ENCODE peak calls at places on chromosomes 3 and 15, in five cellular contexts. K, N, X, M and Y are unnamed samples.

GRCh38 chr15:43930556-43930955 is 103.8 kb downstream of the WDR76 start:
- DNase-seq in X (no peak), N (no peak), K (no peak), M (no peak), Y (no peak)

GRCh38 chr3:166420071-166420470 is 582.8 kb upstream of the BCHE start:
- DNase-seq in X (no peak), N (no peak), K (no peak), M (no peak), Y (no peak)

GRCh38 chr3:69099576-69099975 is 14.8 kb downstream of the ARL6IP5 start:
- DNase-seq in K (no peak), X (no peak), M (no peak), N (no peak), Y (no peak)

GRCh38 chr3:136836511-136837156 is 17.7 kb downstream of the SLC35G2 start:
- DNase-seq in N (no peak), M (no peak), K (no peak), X (no peak), Y (no peak)

GRCh38 chr3:16865335-16865734 is 19.4 kb upstream of the PLCL2 start:
- DNase-seq in X (no peak), K (no peak), N (no peak), M (peak), Y (no peak)

GRCh38 chr3:98185180-98185579 is 18.7 kb downstream of the OR5H15 start:
- DNase-seq in X (no peak), M (no peak), K (no peak), N (no peak), Y (no peak)

GRCh38 chr3:48694610-48695051 is 8.9 kb upstream of the NCKIPSD start:
- DNase-seq in N (no peak), M (peak), X (no peak), K (no peak), Y (no peak)

GRCh38 chr3:89320186-89320585 is 212.8 kb downstream of the EPHA3 start:
- DNase-seq in X (no peak), K (no peak), N (no peak), M (no peak), Y (no peak)

GRCh38 chr3:45437388-45437787 is 49.0 kb downstream of the LARS2 start:
- DNase-seq in M (no peak), X (no peak), K (no peak), N (no peak), Y (no peak)

GRCh38 chr3:113754486-113755159 is 7.8 kb downstream of the ATP6V1A start:
- DNase-seq in N (no peak), K (no peak), M (no peak), X (no peak), Y (no peak)